ENCODE peak calls at places on chromosome 19, in eight cellular contexts. One of them, this sample, is unnamed.

GRCh38 chr19:35351441-35352176 is 3.9 kb downstream of the FFAR1 start:
- DNase-seq in skeletal muscle cell: no peak
- DNase-seq in naive thymus-derived CD8-positive, alpha-beta T cell: no peak
- DNase-seq in activated CD4-positive, alpha-beta T cell treated with anti-CD3 and anti-CD28 coated beads, Interleukin-2, amount 50 U/mL, for 48 hours: no peak
- DNase-seq in posterior vena cava: peak; percentile 76
- DNase-seq in BJ: no peak
- DNase-seq in NCI-H1417 treated with DMSO at 0.1 percent for 48 hours: no peak
- DNase-seq in IMR-90: no peak
- DNase-seq in this sample: peak; percentile 2

GRCh38 chr19:48780684-48781391 is 25.5 kb downstream of the FGF21 start:
- DNase-seq in NCI-H1417 treated with DMSO at 0.1 percent for 48 hours: no peak
- DNase-seq in posterior vena cava: no peak
- DNase-seq in IMR-90: peak; percentile 58
- DNase-seq in skeletal muscle cell: no peak
- DNase-seq in naive thymus-derived CD8-positive, alpha-beta T cell: no peak
- DNase-seq in BJ: no peak
- DNase-seq in activated CD4-positive, alpha-beta T cell treated with anti-CD3 and anti-CD28 coated beads, Interleukin-2, amount 50 U/mL, for 48 hours: no peak
- DNase-seq in this sample: peak; percentile 59

GRCh38 chr19:1521636-1522035 is 2.2 kb upstream of the PLK5 start:
- DNase-seq in BJ: no peak
- DNase-seq in posterior vena cava: no peak
- DNase-seq in IMR-90: no peak
- DNase-seq in NCI-H1417 treated with DMSO at 0.1 percent for 48 hours: no peak
- DNase-seq in activated CD4-positive, alpha-beta T cell treated with anti-CD3 and anti-CD28 coated beads, Interleukin-2, amount 50 U/mL, for 48 hours: no peak
- DNase-seq in naive thymus-derived CD8-positive, alpha-beta T cell: no peak
- DNase-seq in skeletal muscle cell: no peak
- DNase-seq in this sample: no peak

GRCh38 chr19:31408460-31409124 is 59.4 kb upstream of the TSHZ3 start:
- DNase-seq in skeletal muscle cell: peak; percentile 69
- DNase-seq in NCI-H1417 treated with DMSO at 0.1 percent for 48 hours: no peak
- DNase-seq in activated CD4-positive, alpha-beta T cell treated with anti-CD3 and anti-CD28 coated beads, Interleukin-2, amount 50 U/mL, for 48 hours: no peak
- DNase-seq in naive thymus-derived CD8-positive, alpha-beta T cell: no peak
- DNase-seq in BJ: peak; percentile 57
- DNase-seq in IMR-90: peak; percentile 87
- DNase-seq in posterior vena cava: peak; percentile 81
- DNase-seq in this sample: peak; percentile 66

GRCh38 chr19:31164666-31165265 is 184.5 kb downstream of the TSHZ3 start:
- DNase-seq in BJ: no peak
- DNase-seq in posterior vena cava: no peak
- DNase-seq in naive thymus-derived CD8-positive, alpha-beta T cell: no peak
- DNase-seq in IMR-90: no peak
- DNase-seq in skeletal muscle cell: no peak
- DNase-seq in activated CD4-positive, alpha-beta T cell treated with anti-CD3 and anti-CD28 coated beads, Interleukin-2, amount 50 U/mL, for 48 hours: no peak
- DNase-seq in NCI-H1417 treated with DMSO at 0.1 percent for 48 hours: no peak
- DNase-seq in this sample: no peak

GRCh38 chr19:29524912-29525870 is 603 bp upstream of the VSTM2B start:
- DNase-seq in skeletal muscle cell: no peak
- DNase-seq in IMR-90: no peak
- DNase-seq in NCI-H1417 treated with DMSO at 0.1 percent for 48 hours: no peak
- DNase-seq in BJ: no peak
- DNase-seq in activated CD4-positive, alpha-beta T cell treated with anti-CD3 and anti-CD28 coated beads, Interleukin-2, amount 50 U/mL, for 48 hours: no peak
- DNase-seq in posterior vena cava: peak; percentile 75
- DNase-seq in naive thymus-derived CD8-positive, alpha-beta T cell: no peak
- DNase-seq in this sample: no peak

GRCh38 chr19:45163156-45163555 is 2.4 kb upstream of the NKPD1 start:
- DNase-seq in activated CD4-positive, alpha-beta T cell treated with anti-CD3 and anti-CD28 coated beads, Interleukin-2, amount 50 U/mL, for 48 hours: no peak
- DNase-seq in posterior vena cava: no peak
- DNase-seq in NCI-H1417 treated with DMSO at 0.1 percent for 48 hours: no peak
- DNase-seq in IMR-90: no peak
- DNase-seq in skeletal muscle cell: no peak
- DNase-seq in naive thymus-derived CD8-positive, alpha-beta T cell: no peak
- DNase-seq in BJ: no peak
- DNase-seq in this sample: no peak

GRCh38 chr19:10604460-10604980 is 17.4 kb upstream of the AP1M2 start:
- DNase-seq in IMR-90: no peak
- DNase-seq in NCI-H1417 treated with DMSO at 0.1 percent for 48 hours: no peak
- DNase-seq in naive thymus-derived CD8-positive, alpha-beta T cell: peak; percentile 22
- DNase-seq in posterior vena cava: no peak
- DNase-seq in BJ: no peak
- DNase-seq in skeletal muscle cell: no peak
- DNase-seq in activated CD4-positive, alpha-beta T cell treated with anti-CD3 and anti-CD28 coated beads, Interleukin-2, amount 50 U/mL, for 48 hours: no peak
- DNase-seq in this sample: no peak

GRCh38 chr19:5987077-5987818 is 9.3 kb upstream of the RANBP3 start:
- DNase-seq in posterior vena cava: no peak
- DNase-seq in skeletal muscle cell: peak; percentile 22
- DNase-seq in activated CD4-positive, alpha-beta T cell treated with anti-CD3 and anti-CD28 coated beads, Interleukin-2, amount 50 U/mL, for 48 hours: peak; percentile 72
- DNase-seq in naive thymus-derived CD8-positive, alpha-beta T cell: peak; percentile 43
- DNase-seq in NCI-H1417 treated with DMSO at 0.1 percent for 48 hours: peak; percentile 65
- DNase-seq in IMR-90: peak; percentile 77
- DNase-seq in BJ: no peak
- DNase-seq in this sample: peak; percentile 68

GRCh38 chr19:10871711-10872550 is 578 bp downstream of the CARM1 start:
- DNase-seq in BJ: no peak
- DNase-seq in posterior vena cava: peak; percentile 88
- DNase-seq in NCI-H1417 treated with DMSO at 0.1 percent for 48 hours: no peak
- DNase-seq in activated CD4-positive, alpha-beta T cell treated with anti-CD3 and anti-CD28 coated beads, Interleukin-2, amount 50 U/mL, for 48 hours: peak; percentile 24
- DNase-seq in naive thymus-derived CD8-positive, alpha-beta T cell: peak; percentile 23
- DNase-seq in IMR-90: no peak
- DNase-seq in skeletal muscle cell: no peak
- DNase-seq in this sample: no peak

GRCh38 chr19:35545855-35546381 is 492 bp downstream of the TMEM147 start:
- DNase-seq in BJ: no peak
- DNase-seq in IMR-90: no peak
- DNase-seq in NCI-H1417 treated with DMSO at 0.1 percent for 48 hours: no peak
- DNase-seq in activated CD4-positive, alpha-beta T cell treated with anti-CD3 and anti-CD28 coated beads, Interleukin-2, amount 50 U/mL, for 48 hours: peak; percentile 77
- DNase-seq in posterior vena cava: no peak
- DNase-seq in skeletal muscle cell: no peak
- DNase-seq in naive thymus-derived CD8-positive, alpha-beta T cell: peak; percentile 19
- DNase-seq in this sample: no peak

GRCh38 chr19:10339380-10339960 is at the start of gene ICAM3:
- DNase-seq in NCI-H1417 treated with DMSO at 0.1 percent for 48 hours: no peak
- DNase-seq in naive thymus-derived CD8-positive, alpha-beta T cell: peak; percentile 30
- DNase-seq in IMR-90: no peak
- DNase-seq in skeletal muscle cell: no peak
- DNase-seq in activated CD4-positive, alpha-beta T cell treated with anti-CD3 and anti-CD28 coated beads, Interleukin-2, amount 50 U/mL, for 48 hours: peak; percentile 77
- DNase-seq in posterior vena cava: no peak
- DNase-seq in BJ: no peak
- DNase-seq in this sample: no peak

This sample was measured in H4.